ENCODE peak calls at places on chromosomes 13 and 19, in six cellular contexts. One of them, this sample, is unnamed. For H3K4me1 and H3K36me3, the result is how much of the 10 kb centered on the place peaks cover.

GRCh38 chr19:33434886-33435705 is 61.6 kb downstream of the CEBPG start:
- DNase-seq in adrenal gland: peak
- DNase-seq in IMR-90: peak
- DNase-seq in heart left ventricle: no peak
- DNase-seq in transverse colon: no peak
- DNase-seq in breast epithelium: no peak
- DNase-seq in this sample: peak

GRCh38 chr13:84973661-84974060 is 825.6 kb downstream of the SLITRK6 start:
- DNase-seq in adrenal gland: no peak
- DNase-seq in IMR-90: no peak
- DNase-seq in heart left ventricle: no peak
- DNase-seq in transverse colon: no peak
- DNase-seq in breast epithelium: no peak
- DNase-seq in this sample: no peak

GRCh38 chr13:86510792-86511191 is 711.6 kb upstream of the SLITRK6 start:
- DNase-seq in adrenal gland: no peak
- DNase-seq in IMR-90: no peak
- DNase-seq in heart left ventricle: no peak
- DNase-seq in transverse colon: no peak
- DNase-seq in breast epithelium: no peak
- DNase-seq in this sample: no peak

GRCh38 chr19:48614436-48615144 is at the start of gene FAM83E:
- DNase-seq in adrenal gland: no peak
- DNase-seq in IMR-90: no peak
- DNase-seq in heart left ventricle: no peak
- DNase-seq in transverse colon: peak
- DNase-seq in breast epithelium: no peak
- DNase-seq in this sample: peak

GRCh38 chr13:74889321-74889720 is 592.6 kb downstream of the TBC1D4 start:
- DNase-seq in adrenal gland: no peak
- DNase-seq in IMR-90: no peak
- DNase-seq in heart left ventricle: no peak
- DNase-seq in transverse colon: no peak
- DNase-seq in breast epithelium: no peak
- DNase-seq in this sample: no peak

GRCh38 chr19:1725100-1726064 is 27.9 kb upstream of the ONECUT3 start:
- DNase-seq in adrenal gland: peak
- DNase-seq in IMR-90: peak
- DNase-seq in heart left ventricle: peak
- DNase-seq in transverse colon: peak
- DNase-seq in breast epithelium: no peak
- DNase-seq in this sample: no peak

GRCh38 chr19:2327773-2328400 is 499 bp downstream of the LSM7 start:
- DNase-seq in adrenal gland: peak
- DNase-seq in IMR-90: peak
- DNase-seq in heart left ventricle: no peak
- DNase-seq in transverse colon: peak
- DNase-seq in breast epithelium: no peak
- DNase-seq in this sample: peak

GRCh38 chr13:30818323-30818960 is 83.1 kb downstream of the ALOX5AP start:
- DNase-seq in adrenal gland: no peak
- DNase-seq in IMR-90: peak
- DNase-seq in heart left ventricle: peak
- DNase-seq in transverse colon: no peak
- DNase-seq in breast epithelium: no peak
- DNase-seq in this sample: no peak

GRCh38 chr13:26589754-26590153 is 32.3 kb downstream of the WASF3 start:
- DNase-seq in adrenal gland: peak
- DNase-seq in IMR-90: peak
- DNase-seq in heart left ventricle: no peak
- DNase-seq in transverse colon: no peak
- DNase-seq in breast epithelium: no peak
- DNase-seq in this sample: no peak

GRCh38 chr13:26583662-26584061 is 26.2 kb downstream of the WASF3 start:
- DNase-seq in adrenal gland: no peak
- DNase-seq in IMR-90: no peak
- DNase-seq in heart left ventricle: no peak
- DNase-seq in transverse colon: no peak
- DNase-seq in breast epithelium: no peak
- DNase-seq in this sample: no peak

GRCh38 chr13:26587251-26587650 is 29.8 kb downstream of the WASF3 start:
- DNase-seq in adrenal gland: no peak
- DNase-seq in IMR-90: no peak
- DNase-seq in heart left ventricle: no peak
- DNase-seq in transverse colon: no peak
- DNase-seq in breast epithelium: no peak
- DNase-seq in this sample: no peak

GRCh38 chr13:26585136-26585535 is 27.7 kb downstream of the WASF3 start:
- DNase-seq in adrenal gland: no peak
- DNase-seq in IMR-90: peak
- DNase-seq in heart left ventricle: no peak
- DNase-seq in transverse colon: no peak
- DNase-seq in breast epithelium: no peak
- DNase-seq in this sample: no peak

GRCh38 chr13:26584713-26585112 is 27.2 kb downstream of the WASF3 start:
- DNase-seq in adrenal gland: no peak
- DNase-seq in IMR-90: peak
- DNase-seq in heart left ventricle: no peak
- DNase-seq in transverse colon: no peak
- DNase-seq in breast epithelium: no peak
- DNase-seq in this sample: no peak
- H3K4me1 ChIP-seq in adrenal gland: under half
- H3K4me1 ChIP-seq in IMR-90: under half
- H3K4me1 ChIP-seq in heart left ventricle: under half
- H3K4me1 ChIP-seq in transverse colon: under half
- H3K4me1 ChIP-seq in breast epithelium: under half
- H3K4me1 ChIP-seq in this sample: under half

DNA sequence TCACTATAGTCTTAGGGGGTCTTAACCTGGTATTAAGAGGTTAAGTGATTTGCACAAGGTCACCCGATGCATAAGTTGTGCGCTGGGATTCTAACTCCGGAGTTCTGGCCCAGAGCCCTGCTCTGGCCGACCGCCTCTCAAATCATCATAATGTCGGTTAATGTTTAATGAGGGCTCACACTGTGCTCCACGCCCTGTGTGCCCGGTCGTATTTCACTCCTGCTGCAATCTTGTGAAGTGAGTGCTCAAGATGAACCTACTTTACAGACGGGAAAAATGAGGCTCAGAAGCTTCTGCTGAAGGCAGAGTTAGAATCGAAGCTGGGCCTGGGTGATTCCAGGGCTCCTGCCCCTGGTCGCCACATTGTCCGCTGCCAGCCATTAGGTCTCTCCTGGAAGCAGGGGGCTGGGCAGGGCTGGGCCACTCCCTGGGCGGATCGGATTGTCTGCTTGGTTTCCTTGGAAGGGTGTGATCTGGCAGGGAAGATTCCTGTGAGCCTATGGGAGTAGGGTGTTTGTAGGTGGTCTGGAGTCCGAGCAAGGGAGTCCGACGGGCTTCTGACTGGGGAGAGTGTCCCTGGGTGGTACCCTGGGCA is 1.1 kb downstream of the PAK4 start:
- DNase-seq in adrenal gland: no peak
- DNase-seq in IMR-90: no peak
- DNase-seq in heart left ventricle: no peak
- DNase-seq in transverse colon: peak
- DNase-seq in breast epithelium: no peak
- DNase-seq in this sample: no peak
- TF ChIP-seq POLR2A in adrenal gland: no peak
- TF ChIP-seq POLR2A in IMR-90: no peak
- TF ChIP-seq POLR2A in heart left ventricle: no peak
- TF ChIP-seq POLR2A in transverse colon: peak
- TF ChIP-seq POLR2A in breast epithelium: no peak
- TF ChIP-seq POLR2A in this sample: no peak

GRCh38 chr19:19042732-19043274 is 9.4 kb downstream of the ARMC6 start:
- DNase-seq in adrenal gland: no peak
- DNase-seq in IMR-90: no peak
- DNase-seq in heart left ventricle: no peak
- DNase-seq in transverse colon: no peak
- DNase-seq in breast epithelium: no peak
- DNase-seq in this sample: no peak
- H3K36me3 ChIP-seq in adrenal gland: under half
- H3K36me3 ChIP-seq in IMR-90: under half
- H3K36me3 ChIP-seq in heart left ventricle: under half
- H3K36me3 ChIP-seq in transverse colon: under half
- H3K36me3 ChIP-seq in breast epithelium: under half
- H3K36me3 ChIP-seq in this sample: half or more

DNA sequence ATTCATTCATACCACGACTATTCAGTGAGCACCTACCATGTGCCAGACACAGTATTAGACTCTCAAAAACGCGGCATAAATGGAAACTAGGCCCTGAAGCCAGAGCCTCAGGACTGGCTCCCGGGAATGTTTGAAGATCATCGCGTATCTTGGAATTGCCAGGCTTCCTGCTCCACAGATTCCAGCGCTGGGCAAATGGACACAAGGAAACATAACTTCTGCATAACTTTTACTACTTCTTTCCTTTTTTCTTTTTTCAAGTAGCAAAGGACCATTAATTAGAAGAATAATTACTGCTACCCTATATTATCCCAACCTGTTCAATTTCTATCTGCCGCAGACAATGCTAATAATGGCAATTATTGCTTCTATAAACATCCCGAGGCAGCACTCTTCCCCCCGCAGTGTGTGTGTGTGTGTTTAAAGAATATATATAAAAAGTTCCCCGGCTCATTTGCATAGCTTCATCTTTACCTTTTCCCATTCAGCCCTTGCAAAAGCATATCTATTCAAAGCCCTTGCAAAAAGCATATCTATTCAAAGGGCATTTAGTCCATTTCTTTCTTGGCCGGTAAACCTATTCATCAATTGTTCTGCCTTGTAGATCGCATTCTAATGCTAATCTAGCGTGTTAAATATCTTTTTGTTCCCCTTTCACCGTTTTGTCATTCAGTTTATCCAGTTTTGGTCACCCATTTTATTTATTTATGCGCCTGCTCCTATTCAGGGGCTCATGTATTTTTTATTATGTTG is 6.1 kb downstream of the SOX21 start:
- DNase-seq in adrenal gland: no peak
- DNase-seq in IMR-90: no peak
- DNase-seq in heart left ventricle: no peak
- DNase-seq in transverse colon: no peak
- DNase-seq in breast epithelium: no peak
- DNase-seq in this sample: no peak
- H3K4me1 ChIP-seq in adrenal gland: under half
- H3K4me1 ChIP-seq in IMR-90: under half
- H3K4me1 ChIP-seq in heart left ventricle: under half
- H3K4me1 ChIP-seq in transverse colon: under half
- H3K4me1 ChIP-seq in breast epithelium: under half
- H3K4me1 ChIP-seq in this sample: under half

GRCh38 chr13:77696863-77697207 is 652 bp upstream of the SLAIN1 start:
- DNase-seq in adrenal gland: no peak
- DNase-seq in IMR-90: no peak
- DNase-seq in heart left ventricle: no peak
- DNase-seq in transverse colon: no peak
- DNase-seq in breast epithelium: no peak
- DNase-seq in this sample: no peak

GRCh38 chr13:77699059-77699680 is 1.7 kb downstream of the SLAIN1 start:
- DNase-seq in adrenal gland: no peak
- DNase-seq in IMR-90: no peak
- DNase-seq in heart left ventricle: no peak
- DNase-seq in transverse colon: no peak
- DNase-seq in breast epithelium: no peak
- DNase-seq in this sample: no peak

GRCh38 chr13:77698211-77699058 is 948 bp downstream of the SLAIN1 start:
- DNase-seq in adrenal gland: peak
- DNase-seq in IMR-90: no peak
- DNase-seq in heart left ventricle: peak
- DNase-seq in transverse colon: peak
- DNase-seq in breast epithelium: no peak
- DNase-seq in this sample: peak

GRCh38 chr13:77696006-77696862 is 1.3 kb upstream of the SLAIN1 start:
- DNase-seq in adrenal gland: no peak
- DNase-seq in IMR-90: no peak
- DNase-seq in heart left ventricle: no peak
- DNase-seq in transverse colon: no peak
- DNase-seq in breast epithelium: no peak
- DNase-seq in this sample: no peak

GRCh38 chr13:77697208-77698103 is at the start of gene SLAIN1:
- DNase-seq in adrenal gland: peak
- DNase-seq in IMR-90: peak
- DNase-seq in heart left ventricle: peak
- DNase-seq in transverse colon: peak
- DNase-seq in breast epithelium: peak
- DNase-seq in this sample: peak
- TF ChIP-seq POLR2A in adrenal gland: peak
- TF ChIP-seq POLR2A in IMR-90: no peak
- TF ChIP-seq POLR2A in heart left ventricle: no peak
- TF ChIP-seq POLR2A in transverse colon: no peak
- TF ChIP-seq POLR2A in breast epithelium: no peak
- TF ChIP-seq POLR2A in this sample: no peak

GRCh38 chr19:8095354-8095886 is 42.9 kb downstream of the CCL25 start:
- DNase-seq in adrenal gland: no peak
- DNase-seq in IMR-90: no peak
- DNase-seq in heart left ventricle: no peak
- DNase-seq in transverse colon: no peak
- DNase-seq in breast epithelium: no peak
- DNase-seq in this sample: no peak
- H3K36me3 ChIP-seq in adrenal gland: under half
- H3K36me3 ChIP-seq in IMR-90: under half
- H3K36me3 ChIP-seq in heart left ventricle: under half
- H3K36me3 ChIP-seq in transverse colon: under half
- H3K36me3 ChIP-seq in breast epithelium: under half
- H3K36me3 ChIP-seq in this sample: under half

GRCh38 chr19:16957855-16958254 is 68.8 kb downstream of the CPAMD8 start:
- DNase-seq in adrenal gland: no peak
- DNase-seq in IMR-90: no peak
- DNase-seq in heart left ventricle: no peak
- DNase-seq in transverse colon: no peak
- DNase-seq in breast epithelium: no peak
- DNase-seq in this sample: no peak
- H3K4me1 ChIP-seq in adrenal gland: under half
- H3K4me1 ChIP-seq in IMR-90: under half
- H3K4me1 ChIP-seq in heart left ventricle: under half
- H3K4me1 ChIP-seq in transverse colon: under half
- H3K4me1 ChIP-seq in breast epithelium: under half
- H3K4me1 ChIP-seq in this sample: under half

DNA sequence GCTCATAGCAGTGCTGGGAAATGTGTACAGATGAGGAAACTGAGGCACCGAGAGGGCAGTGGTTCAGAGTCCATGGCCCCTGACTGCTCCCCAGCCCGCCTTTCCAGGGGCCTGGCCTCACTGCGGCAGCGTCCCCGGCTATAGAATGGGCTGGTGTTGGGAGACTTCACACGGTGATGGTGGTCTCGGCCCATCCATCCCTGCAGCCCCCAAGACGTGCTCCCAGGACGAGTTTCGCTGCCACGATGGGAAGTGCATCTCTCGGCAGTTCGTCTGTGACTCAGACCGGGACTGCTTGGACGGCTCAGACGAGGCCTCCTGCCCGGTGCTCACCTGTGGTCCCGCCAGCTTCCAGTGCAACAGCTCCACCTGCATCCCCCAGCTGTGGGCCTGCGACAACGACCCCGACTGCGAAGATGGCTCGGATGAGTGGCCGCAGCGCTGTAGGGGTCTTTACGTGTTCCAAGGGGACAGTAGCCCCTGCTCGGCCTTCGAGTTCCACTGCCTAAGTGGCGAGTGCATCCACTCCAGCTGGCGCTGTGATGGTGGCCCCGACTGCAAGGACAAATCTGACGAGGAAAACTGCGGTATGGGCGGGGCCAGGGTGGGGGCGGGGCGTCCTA is 15.9 kb downstream of the LDLR start:
- DNase-seq in adrenal gland: no peak
- DNase-seq in IMR-90: no peak
- DNase-seq in heart left ventricle: no peak
- DNase-seq in transverse colon: no peak
- DNase-seq in breast epithelium: no peak
- DNase-seq in this sample: no peak
- TF ChIP-seq POLR2A in adrenal gland: no peak
- TF ChIP-seq POLR2A in IMR-90: no peak
- TF ChIP-seq POLR2A in heart left ventricle: no peak
- TF ChIP-seq POLR2A in transverse colon: no peak
- TF ChIP-seq POLR2A in breast epithelium: no peak
- TF ChIP-seq POLR2A in this sample: no peak